ENCODE peak calls at places on chromosomes 6 and 20, in ten cellular contexts. One of them, this sample, is unnamed.
A peak's percentile ranks its signal among the peaks of the same experiment; 100 is the strongest.

GRCh38 chr6:133254552-133255228 is 13.5 kb downstream of the EYA4 start:
- DNase-seq in A549: peak; percentile 28
- DNase-seq in cardiac fibroblast: peak; percentile 20
- DNase-seq in cardiac muscle cell: no peak
- DNase-seq in body of pancreas: no peak
- DNase-seq in vagina: no peak
- DNase-seq in keratinocyte: no peak
- DNase-seq in hepatocyte: no peak
- DNase-seq in lower leg skin: no peak
- DNase-seq in astrocyte of the spinal cord: peak; percentile 29
- DNase-seq in this sample: no peak

GRCh38 chr6:150599199-150600002 is at the start of gene PLEKHG1:
- DNase-seq in cardiac muscle cell: peak; percentile 81
- DNase-seq in A549: peak; percentile 34
- DNase-seq in astrocyte of the spinal cord: peak; percentile 50
- DNase-seq in body of pancreas: peak; percentile 68
- DNase-seq in vagina: no peak
- DNase-seq in keratinocyte: no peak
- DNase-seq in cardiac fibroblast: peak; percentile 52
- DNase-seq in lower leg skin: peak; percentile 49
- DNase-seq in hepatocyte: peak; percentile 87
- DNase-seq in this sample: peak; percentile 69

GRCh38 chr6:170290306-170291128 is at the start of gene DLL1:
- DNase-seq in body of pancreas: peak; percentile 70
- DNase-seq in vagina: peak; percentile 85
- DNase-seq in cardiac muscle cell: peak; percentile 68
- DNase-seq in cardiac fibroblast: peak; percentile 46
- DNase-seq in astrocyte of the spinal cord: peak; percentile 29
- DNase-seq in keratinocyte: no peak
- DNase-seq in lower leg skin: peak; percentile 42
- DNase-seq in hepatocyte: peak; percentile 49
- DNase-seq in A549: no peak
- DNase-seq in this sample: no peak

GRCh38 chr6:164396071-164397047 is 913.0 kb downstream of the C6orf118 start:
- DNase-seq in vagina: no peak
- DNase-seq in body of pancreas: no peak
- DNase-seq in astrocyte of the spinal cord: peak; percentile 55
- DNase-seq in lower leg skin: no peak
- DNase-seq in hepatocyte: no peak
- DNase-seq in cardiac fibroblast: no peak
- DNase-seq in A549: no peak
- DNase-seq in keratinocyte: no peak
- DNase-seq in cardiac muscle cell: no peak
- DNase-seq in this sample: no peak

GRCh38 chr6:132063204-132063603 is 112.0 kb upstream of the CCN2 start:
- DNase-seq in keratinocyte: no peak
- DNase-seq in astrocyte of the spinal cord: peak; percentile 81
- DNase-seq in A549: no peak
- DNase-seq in lower leg skin: no peak
- DNase-seq in hepatocyte: no peak
- DNase-seq in body of pancreas: no peak
- DNase-seq in cardiac fibroblast: peak; percentile 88
- DNase-seq in cardiac muscle cell: no peak
- DNase-seq in vagina: no peak
- DNase-seq in this sample: no peak

GRCh38 chr6:154891901-154892300 is 103.2 kb upstream of the TIAM2 start:
- DNase-seq in astrocyte of the spinal cord: no peak
- DNase-seq in A549: no peak
- DNase-seq in cardiac fibroblast: no peak
- DNase-seq in keratinocyte: no peak
- DNase-seq in cardiac muscle cell: no peak
- DNase-seq in lower leg skin: no peak
- DNase-seq in hepatocyte: peak; percentile 30
- DNase-seq in body of pancreas: no peak
- DNase-seq in vagina: no peak
- DNase-seq in this sample: no peak

GRCh38 chr6:161164182-161164625 is 109.7 kb downstream of the AGPAT4 start:
- DNase-seq in keratinocyte: no peak
- DNase-seq in cardiac muscle cell: no peak
- DNase-seq in astrocyte of the spinal cord: no peak
- DNase-seq in A549: no peak
- DNase-seq in lower leg skin: no peak
- DNase-seq in vagina: no peak
- DNase-seq in hepatocyte: no peak
- DNase-seq in cardiac fibroblast: no peak
- DNase-seq in body of pancreas: no peak
- DNase-seq in this sample: no peak

GRCh38 chr20:35791823-35792222 is 20.0 kb downstream of the PHF20 start:
- DNase-seq in cardiac muscle cell: no peak
- DNase-seq in lower leg skin: no peak
- DNase-seq in vagina: no peak
- DNase-seq in astrocyte of the spinal cord: peak; percentile 65
- DNase-seq in hepatocyte: no peak
- DNase-seq in A549: no peak
- DNase-seq in cardiac fibroblast: peak; percentile 67
- DNase-seq in body of pancreas: no peak
- DNase-seq in keratinocyte: no peak
- DNase-seq in this sample: no peak

GRCh38 chr6:100457251-100457990 is 7.3 kb downstream of the SIM1 start:
- DNase-seq in astrocyte of the spinal cord: no peak
- DNase-seq in body of pancreas: no peak
- DNase-seq in cardiac fibroblast: no peak
- DNase-seq in vagina: no peak
- DNase-seq in lower leg skin: no peak
- DNase-seq in keratinocyte: no peak
- DNase-seq in hepatocyte: no peak
- DNase-seq in cardiac muscle cell: no peak
- DNase-seq in A549: no peak
- DNase-seq in this sample: no peak

GRCh38 chr20:22910287-22910852 is 124.7 kb upstream of the SSTR4 start:
- DNase-seq in hepatocyte: no peak
- DNase-seq in astrocyte of the spinal cord: no peak
- DNase-seq in body of pancreas: no peak
- DNase-seq in A549: no peak
- DNase-seq in cardiac muscle cell: no peak
- DNase-seq in vagina: no peak
- DNase-seq in cardiac fibroblast: no peak
- DNase-seq in keratinocyte: no peak
- DNase-seq in lower leg skin: no peak
- DNase-seq in this sample: no peak

GRCh38 chr20:20710847-20711315 is 1.6 kb downstream of the RALGAPA2 start:
- DNase-seq in keratinocyte: no peak
- DNase-seq in vagina: peak; percentile 13
- DNase-seq in body of pancreas: peak; percentile 91
- DNase-seq in A549: no peak
- DNase-seq in hepatocyte: peak; percentile 72
- DNase-seq in astrocyte of the spinal cord: no peak
- DNase-seq in cardiac fibroblast: no peak
- DNase-seq in cardiac muscle cell: no peak
- DNase-seq in lower leg skin: no peak
- DNase-seq in this sample: peak; percentile 14

GRCh38 chr20:63128956-63129355 is 87.0 kb downstream of the YTHDF1 start:
- DNase-seq in astrocyte of the spinal cord: no peak
- DNase-seq in body of pancreas: no peak
- DNase-seq in lower leg skin: no peak
- DNase-seq in vagina: no peak
- DNase-seq in cardiac fibroblast: no peak
- DNase-seq in keratinocyte: no peak
- DNase-seq in A549: no peak
- DNase-seq in hepatocyte: no peak
- DNase-seq in cardiac muscle cell: no peak
- DNase-seq in this sample: no peak

GRCh38 chr20:64025826-64026412 is 10.1 kb upstream of the C20orf204 start:
- DNase-seq in hepatocyte: peak; percentile 5
- DNase-seq in keratinocyte: no peak
- DNase-seq in cardiac fibroblast: no peak
- DNase-seq in astrocyte of the spinal cord: no peak
- DNase-seq in cardiac muscle cell: no peak
- DNase-seq in lower leg skin: no peak
- DNase-seq in body of pancreas: no peak
- DNase-seq in vagina: no peak
- DNase-seq in A549: no peak
- DNase-seq in this sample: no peak

GRCh38 chr6:25311251-25311910 is 32.2 kb downstream of the CARMIL1 start:
- DNase-seq in keratinocyte: peak; percentile 28
- DNase-seq in vagina: no peak
- DNase-seq in hepatocyte: peak; percentile 61
- DNase-seq in astrocyte of the spinal cord: peak; percentile 40
- DNase-seq in cardiac muscle cell: no peak
- DNase-seq in lower leg skin: no peak
- DNase-seq in A549: peak; percentile 10
- DNase-seq in body of pancreas: no peak
- DNase-seq in cardiac fibroblast: peak; percentile 58
- DNase-seq in this sample: peak; percentile 91

GRCh38 chr6:11055127-11055627 is 11.1 kb upstream of the ELOVL2 start:
- DNase-seq in lower leg skin: no peak
- DNase-seq in vagina: no peak
- DNase-seq in cardiac fibroblast: no peak
- DNase-seq in cardiac muscle cell: no peak
- DNase-seq in hepatocyte: no peak
- DNase-seq in astrocyte of the spinal cord: no peak
- DNase-seq in keratinocyte: no peak
- DNase-seq in body of pancreas: no peak
- DNase-seq in A549: no peak
- DNase-seq in this sample: no peak

GRCh38 chr6:84052204-84052882 is 18.8 kb downstream of the MRAP2 start:
- DNase-seq in lower leg skin: no peak
- DNase-seq in cardiac muscle cell: peak; percentile 90
- DNase-seq in keratinocyte: no peak
- DNase-seq in astrocyte of the spinal cord: peak; percentile 80
- DNase-seq in hepatocyte: peak; percentile 53
- DNase-seq in body of pancreas: peak; percentile 64
- DNase-seq in cardiac fibroblast: peak; percentile 78
- DNase-seq in A549: no peak
- DNase-seq in vagina: no peak
- DNase-seq in this sample: no peak

GRCh38 chr6:106600329-106600728 is 29.0 kb downstream of the RTN4IP1 start:
- DNase-seq in body of pancreas: no peak
- DNase-seq in cardiac fibroblast: no peak
- DNase-seq in hepatocyte: no peak
- DNase-seq in astrocyte of the spinal cord: no peak
- DNase-seq in vagina: no peak
- DNase-seq in lower leg skin: no peak
- DNase-seq in A549: no peak
- DNase-seq in cardiac muscle cell: no peak
- DNase-seq in keratinocyte: no peak
- DNase-seq in this sample: no peak
- TF ChIP-seq CTCF in body of pancreas: no peak
- TF ChIP-seq CTCF in cardiac fibroblast: no peak
- TF ChIP-seq CTCF in hepatocyte: no peak
- TF ChIP-seq CTCF in astrocyte of the spinal cord: no peak
- TF ChIP-seq CTCF in vagina: no peak
- TF ChIP-seq CTCF in lower leg skin: no peak
- TF ChIP-seq CTCF in A549: no peak
- TF ChIP-seq CTCF in cardiac muscle cell: no peak
- TF ChIP-seq CTCF in keratinocyte: no peak
- TF ChIP-seq CTCF in this sample: no peak

GRCh38 chr6:34469499-34469898 is 3.6 kb downstream of the PACSIN1 start:
- DNase-seq in body of pancreas: no peak
- DNase-seq in keratinocyte: no peak
- DNase-seq in cardiac muscle cell: no peak
- DNase-seq in vagina: no peak
- DNase-seq in hepatocyte: no peak
- DNase-seq in A549: no peak
- DNase-seq in lower leg skin: no peak
- DNase-seq in astrocyte of the spinal cord: no peak
- DNase-seq in cardiac fibroblast: no peak
- DNase-seq in this sample: no peak
- TF ChIP-seq CTCF in body of pancreas: no peak
- TF ChIP-seq CTCF in keratinocyte: no peak
- TF ChIP-seq CTCF in cardiac muscle cell: no peak
- TF ChIP-seq CTCF in vagina: no peak
- TF ChIP-seq CTCF in hepatocyte: no peak
- TF ChIP-seq CTCF in A549: no peak
- TF ChIP-seq CTCF in lower leg skin: no peak
- TF ChIP-seq CTCF in astrocyte of the spinal cord: no peak
- TF ChIP-seq CTCF in cardiac fibroblast: no peak
- TF ChIP-seq CTCF in this sample: no peak

GRCh38 chr20:21767200-21767738 is 61.8 kb downstream of the PAX1 start:
- DNase-seq in hepatocyte: no peak
- DNase-seq in astrocyte of the spinal cord: no peak
- DNase-seq in cardiac fibroblast: no peak
- DNase-seq in body of pancreas: no peak
- DNase-seq in keratinocyte: no peak
- DNase-seq in vagina: no peak
- DNase-seq in cardiac muscle cell: no peak
- DNase-seq in lower leg skin: no peak
- DNase-seq in A549: no peak
- DNase-seq in this sample: no peak

GRCh38 chr20:21767739-21768223 is 62.3 kb downstream of the PAX1 start:
- DNase-seq in vagina: no peak
- DNase-seq in cardiac fibroblast: no peak
- DNase-seq in cardiac muscle cell: peak; percentile 61
- DNase-seq in astrocyte of the spinal cord: no peak
- DNase-seq in A549: peak; percentile 10
- DNase-seq in body of pancreas: peak; percentile 7
- DNase-seq in lower leg skin: no peak
- DNase-seq in keratinocyte: no peak
- DNase-seq in hepatocyte: peak; percentile 73
- DNase-seq in this sample: no peak
- TF ChIP-seq CTCF in vagina: no peak
- TF ChIP-seq CTCF in cardiac fibroblast: no peak
- TF ChIP-seq CTCF in cardiac muscle cell: no peak
- TF ChIP-seq CTCF in astrocyte of the spinal cord: no peak
- TF ChIP-seq CTCF in A549: peak; percentile 31
- TF ChIP-seq CTCF in body of pancreas: no peak
- TF ChIP-seq CTCF in lower leg skin: no peak
- TF ChIP-seq CTCF in keratinocyte: peak; percentile 54
- TF ChIP-seq CTCF in hepatocyte: peak; percentile 59
- TF ChIP-seq CTCF in this sample: no peak

DNA sequence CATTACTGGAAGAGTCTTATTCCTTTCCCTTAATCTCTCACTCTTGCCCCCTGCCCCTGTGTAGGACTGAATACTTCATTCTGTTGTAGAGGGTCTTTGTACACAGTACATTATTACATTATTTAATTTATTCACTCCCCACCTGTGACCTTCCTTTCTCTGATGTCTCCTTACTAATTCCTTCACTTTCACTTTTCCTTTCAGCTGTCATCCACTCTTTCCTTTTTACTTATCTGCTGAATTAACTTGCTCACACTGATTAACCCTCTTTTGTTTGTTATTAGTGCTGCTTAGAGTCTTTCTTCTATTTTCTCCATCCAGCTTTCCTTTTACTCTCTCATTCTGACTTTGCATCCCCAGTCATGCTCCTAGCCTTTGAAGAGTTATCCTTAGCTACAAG is 6.5 kb upstream of the PGBD1 start:
- DNase-seq in hepatocyte: no peak
- DNase-seq in cardiac fibroblast: no peak
- DNase-seq in astrocyte of the spinal cord: no peak
- DNase-seq in lower leg skin: no peak
- DNase-seq in cardiac muscle cell: no peak
- DNase-seq in A549: no peak
- DNase-seq in vagina: no peak
- DNase-seq in body of pancreas: no peak
- DNase-seq in keratinocyte: no peak
- DNase-seq in this sample: no peak
- TF ChIP-seq CTCF in hepatocyte: no peak
- TF ChIP-seq CTCF in cardiac fibroblast: no peak
- TF ChIP-seq CTCF in astrocyte of the spinal cord: no peak
- TF ChIP-seq CTCF in lower leg skin: no peak
- TF ChIP-seq CTCF in cardiac muscle cell: no peak
- TF ChIP-seq CTCF in A549: no peak
- TF ChIP-seq CTCF in vagina: no peak
- TF ChIP-seq CTCF in body of pancreas: no peak
- TF ChIP-seq CTCF in keratinocyte: no peak
- TF ChIP-seq CTCF in this sample: no peak

This sample was measured in Calu3.